ENCODE peak calls at places on chromosomes 5 and 9, in four cellular contexts. One of them, this sample, is unnamed.

GRCh38 chr5:18314192-18314778 is 680.0 kb downstream of the TAF11L14 start:
- DNase-seq in GM12878: no peak
- DNase-seq in IMR-90: peak; percentile 20
- DNase-seq in K562: peak; percentile 48
- DNase-seq in this sample: peak; percentile 32

GRCh38 chr5:170302729-170303501 is 5.3 kb upstream of the LCP2 start:
- DNase-seq in GM12878: peak; percentile 68
- DNase-seq in IMR-90: no peak
- DNase-seq in K562: peak; percentile 69
- DNase-seq in this sample: no peak

GRCh38 chr5:93582677-93583524 is at the start of gene NR2F1:
- DNase-seq in GM12878: no peak
- DNase-seq in IMR-90: peak; percentile 99
- DNase-seq in K562: peak; percentile 79
- DNase-seq in this sample: peak; percentile 99

GRCh38 chr9:76180541-76180940 is 213.7 kb downstream of the RFK start:
- DNase-seq in GM12878: no peak
- DNase-seq in IMR-90: peak; percentile 69
- DNase-seq in K562: no peak
- DNase-seq in this sample: no peak

GRCh38 chr9:105178106-105178505 is 66.3 kb upstream of the SLC44A1 start:
- DNase-seq in GM12878: no peak
- DNase-seq in IMR-90: no peak
- DNase-seq in K562: no peak
- DNase-seq in this sample: no peak

GRCh38 chr9:136624184-136624951 is 38.3 kb upstream of the EGFL7 start:
- DNase-seq in GM12878: no peak
- DNase-seq in IMR-90: no peak
- DNase-seq in K562: no peak
- DNase-seq in this sample: no peak

GRCh38 chr9:133191989-133192388 is 17.1 kb downstream of the OBP2B start:
- DNase-seq in GM12878: no peak
- DNase-seq in IMR-90: no peak
- DNase-seq in K562: no peak
- DNase-seq in this sample: no peak

GRCh38 chr9:130473521-130473920 is 28.8 kb downstream of the ASS1 start:
- DNase-seq in GM12878: no peak
- DNase-seq in IMR-90: no peak
- DNase-seq in K562: no peak
- DNase-seq in this sample: no peak

GRCh38 chr9:18834740-18835361 is 198.2 kb downstream of the SAXO1 start:
- DNase-seq in GM12878: no peak
- DNase-seq in IMR-90: no peak
- DNase-seq in K562: no peak
- DNase-seq in this sample: no peak

GRCh38 chr9:131094622-131095021 is 1.7 kb upstream of the AIF1L start:
- DNase-seq in GM12878: no peak
- DNase-seq in IMR-90: peak; percentile 37
- DNase-seq in K562: peak; percentile 79
- DNase-seq in this sample: no peak

GRCh38 chr9:77980622-77981021 is 51.0 kb downstream of the GNAQ start:
- DNase-seq in GM12878: no peak
- DNase-seq in IMR-90: peak; percentile 81
- DNase-seq in K562: no peak
- DNase-seq in this sample: peak; percentile 37

GRCh38 chr5:164235176-164235914 is 729.9 kb downstream of the MAT2B start:
- DNase-seq in GM12878: no peak
- DNase-seq in IMR-90: peak; percentile 79
- DNase-seq in K562: no peak
- DNase-seq in this sample: peak; percentile 88

GRCh38 chr9:137218754-137219271 is 3.2 kb downstream of the RNF208 start:
- DNase-seq in GM12878: no peak
- DNase-seq in IMR-90: peak; percentile 34
- DNase-seq in K562: peak; percentile 95
- DNase-seq in this sample: peak; percentile 9

GRCh38 chr5:176611435-176611834 is 1.5 kb upstream of the GPRIN1 start:
- DNase-seq in GM12878: no peak
- DNase-seq in IMR-90: peak; percentile 91
- DNase-seq in K562: peak; percentile 89
- DNase-seq in this sample: peak; percentile 79

GRCh38 chr9:132136151-132136892 is 25.5 kb upstream of the NTNG2 start:
- DNase-seq in GM12878: no peak
- DNase-seq in IMR-90: no peak
- DNase-seq in K562: no peak
- DNase-seq in this sample: no peak

GRCh38 chr9:127199001-127199791 is 65.4 kb upstream of the GARNL3 start:
- DNase-seq in GM12878: peak; percentile 71
- DNase-seq in IMR-90: peak; percentile 82
- DNase-seq in K562: peak; percentile 81
- DNase-seq in this sample: peak; percentile 81

GRCh38 chr5:147413266-147413665 is 96.6 kb downstream of the DPYSL3 start:
- DNase-seq in GM12878: no peak
- DNase-seq in IMR-90: no peak
- DNase-seq in K562: no peak
- DNase-seq in this sample: no peak

GRCh38 chr5:1723476-1723875 is 76.2 kb downstream of the MRPL36 start:
- DNase-seq in GM12878: no peak
- DNase-seq in IMR-90: no peak
- DNase-seq in K562: no peak
- DNase-seq in this sample: no peak

GRCh38 chr5:173229381-173229959 is 5.5 kb downstream of the NKX2-5 start:
- DNase-seq in GM12878: no peak
- DNase-seq in IMR-90: no peak
- DNase-seq in K562: no peak
- DNase-seq in this sample: no peak

GRCh38 chr9:27536168-27536567 is 6.6 kb upstream of the MOB3B start:
- DNase-seq in GM12878: no peak
- DNase-seq in IMR-90: no peak
- DNase-seq in K562: no peak
- DNase-seq in this sample: no peak

GRCh38 chr5:26737763-26738162 is 300.6 kb downstream of the CDH9 start:
- DNase-seq in GM12878: no peak
- DNase-seq in IMR-90: no peak
- DNase-seq in K562: no peak
- DNase-seq in this sample: no peak

GRCh38 chr5:52605992-52606321 is 181.8 kb upstream of the ITGA1 start:
- DNase-seq in GM12878: no peak
- DNase-seq in IMR-90: no peak
- DNase-seq in K562: no peak
- DNase-seq in this sample: no peak

GRCh38 chr5:72268753-72269410 is 51.2 kb downstream of the MRPS27 start:
- DNase-seq in GM12878: no peak
- DNase-seq in IMR-90: peak; percentile 43
- DNase-seq in K562: peak; percentile 71
- DNase-seq in this sample: peak; percentile 70

GRCh38 chr9:115941561-115942315 is 211.9 kb upstream of the PAPPA start:
- DNase-seq in GM12878: no peak
- DNase-seq in IMR-90: peak; percentile 82
- DNase-seq in K562: no peak
- DNase-seq in this sample: no peak

GRCh38 chr5:59592101-59592500 is 301.4 kb downstream of the PDE4D start:
- DNase-seq in GM12878: no peak
- DNase-seq in IMR-90: peak; percentile 25
- DNase-seq in K562: no peak
- DNase-seq in this sample: no peak

DNA sequence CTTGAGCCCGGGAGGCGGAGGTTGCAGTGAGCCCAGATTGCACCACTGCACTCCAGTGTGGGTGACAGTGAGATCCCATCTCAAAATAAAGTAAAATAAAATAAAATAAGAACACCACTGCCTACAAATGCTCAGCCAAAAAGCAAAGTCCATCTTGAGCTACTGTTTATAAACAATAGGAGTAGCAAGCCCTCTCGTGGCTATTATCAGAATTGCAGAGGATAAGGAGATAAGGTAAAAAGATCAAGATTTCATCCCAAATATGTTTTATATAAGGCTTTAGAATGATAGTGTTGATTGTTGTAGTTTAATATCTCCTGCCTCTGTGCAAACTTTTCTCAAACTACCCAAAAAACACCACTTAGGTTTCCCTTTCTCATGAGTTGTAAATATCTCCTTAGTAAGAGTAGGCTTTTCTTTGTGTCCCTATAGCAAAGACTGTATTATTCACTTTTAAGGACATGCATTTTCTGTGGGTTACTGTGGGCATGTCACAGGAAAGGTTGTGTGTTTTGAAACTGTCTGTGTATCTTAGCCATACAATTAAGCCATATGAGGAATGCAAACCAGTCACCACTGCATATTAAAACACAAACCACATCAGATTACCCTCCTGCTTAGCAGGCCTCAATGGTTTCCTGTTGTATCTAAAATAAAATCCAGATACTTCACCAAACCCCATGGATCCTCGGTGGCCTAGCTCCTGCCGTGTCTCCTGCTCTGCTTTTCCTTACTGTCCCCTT is 31.8 kb upstream of the CKS2 start:
- DNase-seq in GM12878: no peak
- DNase-seq in IMR-90: peak; percentile 71
- DNase-seq in K562: peak; percentile 33
- DNase-seq in this sample: peak; percentile 55
- TF ChIP-seq FOS in GM12878: no peak
- TF ChIP-seq FOS in IMR-90: no peak
- TF ChIP-seq FOS in K562: no peak
- TF ChIP-seq FOS in this sample: no peak

GRCh38 chr5:116038817-116039216 is 6.5 kb downstream of the ARL14EPL start:
- DNase-seq in GM12878: no peak
- DNase-seq in IMR-90: no peak
- DNase-seq in K562: no peak
- DNase-seq in this sample: no peak
- TF ChIP-seq FOS in GM12878: no peak
- TF ChIP-seq FOS in IMR-90: no peak
- TF ChIP-seq FOS in K562: no peak
- TF ChIP-seq FOS in this sample: no peak

GRCh38 chr5:14721990-14722656 is 57.6 kb downstream of the OTULIN start:
- DNase-seq in GM12878: no peak
- DNase-seq in IMR-90: peak; percentile 53
- DNase-seq in K562: no peak
- DNase-seq in this sample: no peak

GRCh38 chr5:14726066-14726838 is 61.7 kb downstream of the OTULIN start:
- DNase-seq in GM12878: no peak
- DNase-seq in IMR-90: peak; percentile 76
- DNase-seq in K562: no peak
- DNase-seq in this sample: no peak

GRCh38 chr5:14722923-14723322 is 58.4 kb downstream of the OTULIN start:
- DNase-seq in GM12878: no peak
- DNase-seq in IMR-90: no peak
- DNase-seq in K562: no peak
- DNase-seq in this sample: no peak

GRCh38 chr5:14724633-14725032 is 60.1 kb downstream of the OTULIN start:
- DNase-seq in GM12878: no peak
- DNase-seq in IMR-90: no peak
- DNase-seq in K562: no peak
- DNase-seq in this sample: no peak

GRCh38 chr5:14723648-14724231 is 59.2 kb downstream of the OTULIN start:
- DNase-seq in GM12878: no peak
- DNase-seq in IMR-90: no peak
- DNase-seq in K562: no peak
- DNase-seq in this sample: no peak
- TF ChIP-seq FOS in GM12878: no peak
- TF ChIP-seq FOS in IMR-90: peak; percentile 9
- TF ChIP-seq FOS in K562: no peak
- TF ChIP-seq FOS in this sample: no peak

DNA sequence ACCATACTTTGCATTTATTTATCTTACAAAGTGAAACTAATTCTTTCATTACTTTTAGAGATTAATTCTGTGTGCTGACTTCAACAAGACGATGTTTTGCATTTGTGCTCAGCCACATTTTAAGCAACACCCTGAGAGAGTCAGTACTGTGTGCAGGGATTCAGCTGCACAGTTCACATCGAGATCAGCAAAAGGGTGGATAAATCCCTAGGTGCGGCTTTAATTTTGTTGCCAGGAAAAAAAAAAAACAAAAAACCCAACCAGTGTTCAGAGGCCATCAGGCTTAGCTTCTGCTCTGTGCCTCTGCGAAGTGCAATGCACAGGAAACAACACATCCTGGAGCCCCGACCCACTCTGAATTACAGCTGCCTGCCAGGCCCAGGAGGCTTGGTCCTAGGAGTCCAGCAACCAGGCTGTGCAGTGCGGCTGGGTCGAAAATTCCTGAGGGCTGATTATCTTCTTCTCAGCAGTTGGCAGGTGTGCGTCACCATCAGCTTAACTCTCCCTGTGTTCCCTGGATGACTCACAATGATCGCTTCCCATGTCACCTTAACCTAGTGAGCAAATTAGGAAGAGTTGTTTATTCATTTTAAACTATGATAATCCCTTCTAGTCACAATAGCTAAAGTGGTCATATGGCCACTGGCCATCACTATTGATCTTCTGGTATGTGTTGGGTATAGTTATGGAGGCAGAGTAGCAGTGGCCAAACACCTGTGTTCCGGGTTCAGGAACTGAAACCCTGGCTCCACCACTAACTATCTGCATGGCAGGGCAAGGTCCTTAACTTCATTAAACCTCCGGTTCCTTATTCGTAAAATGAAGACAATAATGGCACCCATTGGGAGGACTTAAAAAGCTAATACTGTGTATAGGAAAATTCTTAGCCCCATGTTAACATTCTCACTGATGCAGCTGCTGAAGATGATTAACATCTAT is 31.2 kb upstream of the NDUFB6 start:
- DNase-seq in GM12878: no peak
- DNase-seq in IMR-90: no peak
- DNase-seq in K562: peak; percentile 15
- DNase-seq in this sample: no peak
- TF ChIP-seq FOS in GM12878: no peak
- TF ChIP-seq FOS in IMR-90: no peak
- TF ChIP-seq FOS in K562: no peak
- TF ChIP-seq FOS in this sample: no peak

GRCh38 chr5:115831163-115831768 is 10.1 kb downstream of the ATG12 start:
- DNase-seq in GM12878: no peak
- DNase-seq in IMR-90: peak; percentile 49
- DNase-seq in K562: peak; percentile 53
- DNase-seq in this sample: peak; percentile 51
- TF ChIP-seq FOS in GM12878: no peak
- TF ChIP-seq FOS in IMR-90: no peak
- TF ChIP-seq FOS in K562: no peak
- TF ChIP-seq FOS in this sample: no peak

GRCh38 chr5:105817906-105818305 is 1852.8 kb downstream of the EFNA5 start:
- DNase-seq in GM12878: no peak
- DNase-seq in IMR-90: no peak
- DNase-seq in K562: no peak
- DNase-seq in this sample: no peak

GRCh38 chr5:105807951-105808350 is 1862.8 kb downstream of the EFNA5 start:
- DNase-seq in GM12878: no peak
- DNase-seq in IMR-90: no peak
- DNase-seq in K562: no peak
- DNase-seq in this sample: no peak

GRCh38 chr5:105817416-105817815 is 1853.3 kb downstream of the EFNA5 start:
- DNase-seq in GM12878: no peak
- DNase-seq in IMR-90: no peak
- DNase-seq in K562: no peak
- DNase-seq in this sample: no peak

GRCh38 chr5:105807251-105807650 is 1863.5 kb downstream of the EFNA5 start:
- DNase-seq in GM12878: no peak
- DNase-seq in IMR-90: no peak
- DNase-seq in K562: no peak
- DNase-seq in this sample: no peak

GRCh38 chr5:105812356-105812755 is 1858.4 kb downstream of the EFNA5 start:
- DNase-seq in GM12878: no peak
- DNase-seq in IMR-90: peak; percentile 62
- DNase-seq in K562: no peak
- DNase-seq in this sample: no peak
- TF ChIP-seq FOS in GM12878: no peak
- TF ChIP-seq FOS in IMR-90: no peak
- TF ChIP-seq FOS in K562: no peak
- TF ChIP-seq FOS in this sample: no peak